ENCODE peak calls at places on chromosomes 7 and 10, in eight cellular contexts. A is tibial artery, G is A673, B is RWPE2, O is right lobe of liver, T is body of pancreas, I is left ventricle myocardium inferior, Y is testis. S is an unnamed sample. For H3K9me3 and H3K36me3, the result is how much of the 10 kb centered on the place peaks cover.

GRCh38 chr10:110353244-110354119 is 48.8 kb upstream of the SMNDC1 start:
- DNase-seq in T (no peak), O (no peak), I (no peak), A (no peak), G (peak), Y (no peak), B (peak), S (no peak)

GRCh38 chr7:105639677-105640493 is 58.6 kb upstream of the EFCAB10 start:
- DNase-seq in A (no peak), Y (no peak), B (no peak), I (no peak), O (no peak), T (no peak), G (no peak), S (peak)

GRCh38 chr7:114979388-114979787 is 57.5 kb downstream of the MDFIC start:
- DNase-seq in G (no peak), T (peak), Y (no peak), I (peak), B (no peak), A (peak), O (peak), S (no peak)

GRCh38 chr7:124276005-124276606 is 243.2 kb upstream of the TMEM229A start:
- DNase-seq in T (no peak), Y (peak), I (no peak), B (no peak), G (peak), A (no peak), O (no peak), S (no peak)

GRCh38 chr10:64379898-64380297 is 858.7 kb downstream of the REEP3 start:
- DNase-seq in O (no peak), B (no peak), Y (peak), I (no peak), T (no peak), A (no peak), G (no peak), S (no peak)

GRCh38 chr10:27914888-27915287 is 84.0 kb downstream of the ODAD2 start:
- DNase-seq in T (no peak), A (no peak), Y (no peak), G (no peak), I (no peak), O (no peak), B (no peak), S (no peak)

GRCh38 chr7:43880596-43880995 is 11.3 kb upstream of the MRPS24 start:
- DNase-seq in B (no peak), T (no peak), O (no peak), G (no peak), A (no peak), Y (no peak), I (no peak), S (no peak)

GRCh38 chr7:16066805-16067459 is 354.4 kb downstream of the CRPPA start:
- DNase-seq in B (no peak), O (no peak), Y (no peak), I (no peak), A (no peak), G (no peak), T (no peak), S (no peak)

GRCh38 chr7:98286093-98286525 is 4.6 kb downstream of the BRI3 start:
- DNase-seq in Y (peak), A (peak), T (peak), B (no peak), O (peak), G (no peak), I (peak), S (peak)

GRCh38 chr10:930415-931325 is 835 bp downstream of the LARP4B start:
- DNase-seq in O (peak), G (peak), A (peak), B (no peak), Y (peak), I (peak), T (peak), S (peak)

GRCh38 chr7:18429547-18429946 is 66.0 kb upstream of the HDAC9 start:
- DNase-seq in B (no peak), Y (no peak), A (no peak), I (no peak), G (no peak), T (no peak), O (no peak), S (no peak)

GRCh38 chr7:24971333-24972165 is 8.4 kb downstream of the OSBPL3 start:
- DNase-seq in A (no peak), B (peak), Y (no peak), T (no peak), I (no peak), G (no peak), O (no peak), S (no peak)

GRCh38 chr10:78749898-78750297 is 318.9 kb upstream of the ZMIZ1 start:
- DNase-seq in T (no peak), I (no peak), Y (no peak), B (no peak), O (no peak), G (no peak), A (no peak), S (no peak)

GRCh38 chr10:129761981-129762956 is 201.8 kb downstream of the EBF3 start:
- DNase-seq in T (no peak), O (peak), I (no peak), Y (no peak), G (no peak), A (peak), B (no peak), S (peak)

GRCh38 chr10:94641480-94641879 is 42.0 kb upstream of the CYP2C18 start:
- DNase-seq in O (no peak), I (no peak), T (no peak), Y (no peak), G (no peak), B (no peak), A (no peak), S (no peak)

GRCh38 chr7:7756577-7756976 is 38.2 kb upstream of the RPA3 start:
- DNase-seq in O (no peak), G (no peak), A (no peak), T (no peak), B (no peak), I (no peak), Y (no peak), S (no peak)

GRCh38 chr7:22781230-22781711 is 41.4 kb downstream of the TOMM7 start:
- DNase-seq in O (no peak), B (no peak), T (no peak), G (no peak), Y (no peak), A (no peak), I (no peak), S (no peak)

GRCh38 chr10:1651280-1651975 is 85.9 kb downstream of the ADARB2 start:
- DNase-seq in B (no peak), Y (no peak), I (no peak), A (peak), G (no peak), O (no peak), T (no peak), S (peak)

GRCh38 chr7:82230826-82231581 is 212.6 kb downstream of the CACNA2D1 start:
- DNase-seq in I (no peak), G (no peak), T (no peak), O (no peak), B (no peak), A (no peak), Y (no peak), S (no peak)

GRCh38 chr10:43259248-43259980 is 7.5 kb downstream of the RASGEF1A start:
- DNase-seq in Y (no peak), A (no peak), T (peak), I (no peak), B (peak), G (no peak), O (no peak), S (no peak)

GRCh38 chr10:13773496-13774170 is 186.9 kb downstream of the PRPF18 start:
- DNase-seq in B (no peak), A (no peak), Y (no peak), I (peak), G (no peak), T (no peak), O (no peak), S (no peak)

GRCh38 chr10:96358851-96359540 is at the start of gene OPALIN:
- DNase-seq in O (no peak), Y (no peak), A (no peak), T (no peak), G (no peak), B (no peak), I (no peak), S (no peak)

GRCh38 chr7:34160261-34160752 is 255.0 kb downstream of the BMPER start:
- DNase-seq in G (no peak), I (no peak), T (no peak), Y (no peak), B (no peak), O (no peak), A (no peak), S (no peak)

GRCh38 chr7:91034459-91035368 is 229.5 kb upstream of the FZD1 start:
- DNase-seq in G (peak), O (no peak), Y (peak), T (peak), A (peak), B (no peak), I (no peak), S (no peak)

GRCh38 chr10:77687621-77688020 is 50.0 kb upstream of the KCNMA1 start:
- DNase-seq in A (no peak), B (no peak), T (no peak), O (no peak), I (no peak), Y (no peak), G (no peak), S (no peak)

GRCh38 chr7:1963575-1963974 is 269.2 kb downstream of the MAD1L1 start:
- DNase-seq in B (no peak), A (no peak), G (no peak), I (no peak), O (peak), T (no peak), Y (no peak), S (peak)

DNA sequence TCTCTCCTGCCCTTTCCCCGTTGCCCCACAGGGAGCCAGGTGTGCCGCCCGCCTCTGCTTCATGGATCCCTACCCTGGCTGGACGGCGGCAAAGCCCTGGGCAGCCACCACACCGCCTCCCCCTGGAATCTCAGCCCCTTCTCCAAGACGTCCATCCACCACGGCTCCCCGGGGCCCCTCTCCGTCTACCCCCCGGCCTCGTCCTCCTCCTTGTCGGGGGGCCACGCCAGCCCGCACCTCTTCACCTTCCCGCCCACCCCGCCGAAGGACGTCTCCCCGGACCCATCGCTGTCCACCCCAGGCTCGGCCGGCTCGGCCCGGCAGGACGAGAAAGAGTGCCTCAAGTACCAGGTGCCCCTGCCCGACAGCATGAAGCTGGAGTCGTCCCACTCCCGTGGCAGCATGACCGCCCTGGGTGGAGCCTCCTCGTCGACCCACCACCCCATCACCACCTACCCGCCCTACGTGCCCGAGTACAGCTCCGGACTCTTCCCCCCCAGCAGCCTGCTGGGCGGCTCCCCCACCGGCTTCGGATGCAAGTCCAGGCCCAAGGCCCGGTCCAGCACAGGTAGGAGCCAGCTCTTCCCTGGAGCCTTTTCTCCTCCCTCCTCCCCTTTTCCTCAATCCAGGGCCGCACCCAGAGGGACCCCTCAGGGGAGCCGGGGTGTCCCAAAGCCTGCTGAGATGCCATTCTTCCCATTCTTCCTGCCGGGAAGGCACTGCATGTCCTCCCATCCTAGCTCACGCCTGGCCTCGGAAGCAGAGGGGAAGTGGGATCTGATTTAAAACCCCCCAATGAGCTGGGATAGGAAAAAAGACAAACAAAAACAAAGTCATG is 4.0 kb downstream of the GATA3 start:
- DNase-seq in G (no peak), A (no peak), T (no peak), I (no peak), O (peak), Y (no peak), B (no peak), S (no peak)
- H3K4me3 ChIP-seq in G (no peak), A (no peak), T (no peak), I (peak), O (no peak), Y (no peak), B (peak), S (no peak)

GRCh38 chr7:6675807-6676405 is 30.8 kb downstream of the ZNF12 start:
- DNase-seq in T (no peak), Y (no peak), G (no peak), A (no peak), B (no peak), O (no peak), I (no peak), S (no peak)
- H3K9me3 ChIP-seq in T (half or more), Y (under half), G (half or more), A (half or more), B (under half), O (half or more), I (half or more), S (half or more)

GRCh38 chr7:3092468-3092867 is 48.8 kb upstream of the CARD11 start:
- DNase-seq in B (no peak), A (no peak), O (peak), T (no peak), G (no peak), I (peak), Y (peak), S (peak)

GRCh38 chr7:3095046-3095445 is 51.4 kb upstream of the CARD11 start:
- DNase-seq in B (no peak), G (peak), T (no peak), A (no peak), Y (peak), O (no peak), I (no peak), S (no peak)

GRCh38 chr7:3089493-3089892 is 45.8 kb upstream of the CARD11 start:
- DNase-seq in T (no peak), Y (no peak), I (no peak), A (no peak), G (peak), O (no peak), B (no peak), S (no peak)

GRCh38 chr7:3087243-3087642 is 43.6 kb upstream of the CARD11 start:
- DNase-seq in G (no peak), B (no peak), A (no peak), Y (no peak), O (no peak), I (no peak), T (no peak), S (no peak)

GRCh38 chr7:3091631-3092030 is 48.0 kb upstream of the CARD11 start:
- DNase-seq in A (no peak), I (no peak), O (no peak), B (no peak), T (no peak), Y (no peak), G (no peak), S (no peak)
- H3K36me3 ChIP-seq in A (under half), I (under half), O (under half), B (under half), T (under half), Y (under half), G (under half), S (under half)

GRCh38 chr7:158126661-158127060 is 461.0 kb downstream of the PTPRN2 start:
- DNase-seq in O (no peak), A (peak), B (peak), T (no peak), Y (no peak), I (no peak), G (no peak), S (peak)

GRCh38 chr7:158127241-158127640 is 460.4 kb downstream of the PTPRN2 start:
- DNase-seq in T (no peak), Y (no peak), G (no peak), A (peak), B (peak), O (no peak), I (no peak), S (peak)

GRCh38 chr7:158125091-158125490 is 462.5 kb downstream of the PTPRN2 start:
- DNase-seq in G (no peak), Y (no peak), A (peak), B (no peak), T (no peak), I (no peak), O (no peak), S (no peak)

GRCh38 chr7:158124671-158125079 is 462.9 kb downstream of the PTPRN2 start:
- DNase-seq in A (peak), I (no peak), O (no peak), B (no peak), G (no peak), Y (no peak), T (no peak), S (no peak)

DNA sequence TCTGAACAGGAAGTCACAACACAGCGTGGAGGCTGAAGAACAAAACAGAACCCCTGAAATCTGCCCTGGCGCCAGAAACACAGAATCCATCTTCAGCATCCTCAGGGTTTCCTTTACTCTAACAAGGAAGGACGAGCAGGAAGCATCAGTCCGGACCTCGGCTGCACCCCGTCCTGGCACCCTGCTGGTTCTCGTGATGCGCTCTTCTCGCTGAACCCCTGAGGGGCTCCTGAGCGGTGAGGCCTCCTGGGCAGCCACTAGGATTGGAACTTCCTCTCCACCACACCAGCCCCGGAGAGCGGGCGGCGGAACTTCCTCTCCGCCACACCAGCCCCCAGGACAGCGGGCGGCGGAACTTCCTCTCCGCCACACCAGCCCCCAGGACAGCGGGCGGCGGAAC is 461.9 kb downstream of the PTPRN2 start:
- DNase-seq in I (no peak), O (no peak), T (no peak), G (no peak), B (no peak), A (peak), Y (no peak), S (peak)
- H3K4me3 ChIP-seq in I (peak), O (no peak), T (no peak), G (no peak), B (no peak), A (no peak), Y (no peak), S (no peak)

DNA sequence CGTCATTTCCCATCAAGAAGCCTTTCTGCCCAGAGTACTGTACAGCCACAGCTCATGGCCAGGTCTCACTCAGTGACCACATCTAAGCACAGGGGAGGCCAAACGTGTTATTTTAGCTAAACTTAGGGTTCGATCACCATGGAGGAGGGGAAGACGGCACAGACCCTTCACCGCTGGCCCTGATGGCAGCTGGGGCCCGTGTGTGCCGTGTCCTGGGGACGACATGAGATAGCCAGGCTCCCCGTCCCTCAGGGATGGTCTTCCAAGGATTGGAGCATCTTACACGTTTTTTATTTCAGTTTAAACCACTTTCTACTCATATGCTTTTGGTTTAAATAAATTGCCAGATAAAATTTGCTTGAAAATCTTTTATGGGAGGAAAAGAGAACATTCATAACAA is 512.9 kb downstream of the DNAJB6 start:
- DNase-seq in Y (no peak), T (no peak), O (no peak), B (no peak), I (no peak), A (no peak), G (no peak), S (no peak)
- H3K9me3 ChIP-seq in Y (under half), T (under half), O (under half), B (under half), I (under half), A (under half), G (under half), S (under half)

S was measured in upper lobe of right lung.